ENCODE peak calls at places on chromosomes 13 and 19, in six cellular contexts. T is AG09319, Z is cardiac muscle cell, M is astrocyte of the spinal cord, E is pancreas, F is PC-9. S is an unnamed sample.

GRCh38 chr13:104949840-104950805 is 1585.3 kb downstream of the EFNB2 start:
- DNase-seq in T (no peak), Z (peak), M (peak), E (no peak), F (no peak), S (no peak)

GRCh38 chr19:23437901-23438300 is 42.6 kb upstream of the ZNF91 start:
- DNase-seq in T (no peak), Z (no peak), M (no peak), E (no peak), F (no peak), S (no peak)

GRCh38 chr19:29841559-29842367 is 30.0 kb downstream of the CCNE1 start:
- DNase-seq in T (no peak), Z (peak), M (peak), E (no peak), F (peak), S (no peak)

GRCh38 chr13:20788312-20788711 is 14.6 kb upstream of the EEF1AKMT1 start:
- DNase-seq in T (no peak), Z (no peak), M (no peak), E (no peak), F (no peak), S (no peak)

GRCh38 chr19:47445937-47446402 is 25.7 kb downstream of the SLC8A2 start:
- DNase-seq in T (no peak), Z (peak), M (no peak), E (peak), F (no peak), S (no peak)

GRCh38 chr13:89402211-89402610 is 1731.0 kb downstream of the SLITRK5 start:
- DNase-seq in T (no peak), Z (no peak), M (no peak), E (no peak), F (no peak), S (no peak)

GRCh38 chr19:1066748-1067340 is at the start of gene ARHGAP45:
- DNase-seq in T (no peak), Z (no peak), M (no peak), E (no peak), F (no peak), S (no peak)

GRCh38 chr19:34661357-34661756 is 15.6 kb downstream of the SCGB2B2 start:
- DNase-seq in T (no peak), Z (no peak), M (no peak), E (no peak), F (no peak), S (no peak)

GRCh38 chr13:109844396-109844795 is 58.0 kb upstream of the IRS2 start:
- DNase-seq in T (no peak), Z (no peak), M (peak), E (no peak), F (no peak), S (no peak)

GRCh38 chr13:85544756-85545155 is 254.5 kb downstream of the SLITRK6 start:
- DNase-seq in T (no peak), Z (no peak), M (no peak), E (no peak), F (no peak), S (no peak)

GRCh38 chr19:17327654-17328516 is 6.8 kb downstream of the ANO8 start:
- DNase-seq in T (no peak), Z (peak), M (no peak), E (no peak), F (peak), S (no peak)
- TF ChIP-seq CTCF in T (no peak), Z (peak), M (peak), E (no peak), F (peak), S (no peak)

DNA sequence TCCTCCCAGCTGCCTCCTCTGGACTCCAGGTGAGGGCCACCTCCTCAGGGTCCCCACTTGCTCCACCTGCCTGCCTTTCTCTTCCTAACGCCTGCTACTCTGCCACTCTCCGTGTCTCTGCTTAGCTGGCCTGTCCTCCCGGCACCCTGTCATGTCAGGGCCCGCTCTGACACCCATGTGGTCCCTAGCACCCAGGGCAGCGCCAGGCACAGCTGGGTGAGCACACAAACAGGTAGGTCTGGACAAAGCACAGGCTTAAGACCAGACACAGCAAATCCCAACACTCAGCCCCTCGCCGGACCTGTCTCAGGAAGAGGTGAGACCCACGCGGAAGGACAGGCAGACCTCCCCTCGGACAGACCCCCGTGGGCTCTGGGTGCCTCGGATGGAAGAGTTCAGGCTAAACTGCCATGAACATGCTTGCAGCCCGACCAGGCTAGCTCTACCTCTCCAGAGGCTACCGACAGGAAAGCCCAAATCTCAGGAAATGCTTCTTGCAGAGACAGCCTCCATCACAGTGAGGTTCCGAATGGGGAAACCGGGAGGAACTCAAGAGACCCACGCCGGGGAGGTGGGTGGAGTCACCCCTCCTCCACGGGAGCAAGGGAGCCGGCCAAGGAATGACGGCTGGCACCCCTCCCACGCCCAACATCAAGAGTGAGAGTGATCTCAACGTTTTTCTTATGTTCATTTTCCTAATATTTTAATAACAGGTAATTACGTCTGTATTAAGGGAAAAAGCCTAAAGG is 12.5 kb downstream of the ZNF787 start:
- DNase-seq in T (no peak), Z (peak), M (no peak), E (peak), F (peak), S (no peak)
- TF ChIP-seq CTCF in T (no peak), Z (no peak), M (no peak), E (no peak), F (no peak), S (no peak)

DNA sequence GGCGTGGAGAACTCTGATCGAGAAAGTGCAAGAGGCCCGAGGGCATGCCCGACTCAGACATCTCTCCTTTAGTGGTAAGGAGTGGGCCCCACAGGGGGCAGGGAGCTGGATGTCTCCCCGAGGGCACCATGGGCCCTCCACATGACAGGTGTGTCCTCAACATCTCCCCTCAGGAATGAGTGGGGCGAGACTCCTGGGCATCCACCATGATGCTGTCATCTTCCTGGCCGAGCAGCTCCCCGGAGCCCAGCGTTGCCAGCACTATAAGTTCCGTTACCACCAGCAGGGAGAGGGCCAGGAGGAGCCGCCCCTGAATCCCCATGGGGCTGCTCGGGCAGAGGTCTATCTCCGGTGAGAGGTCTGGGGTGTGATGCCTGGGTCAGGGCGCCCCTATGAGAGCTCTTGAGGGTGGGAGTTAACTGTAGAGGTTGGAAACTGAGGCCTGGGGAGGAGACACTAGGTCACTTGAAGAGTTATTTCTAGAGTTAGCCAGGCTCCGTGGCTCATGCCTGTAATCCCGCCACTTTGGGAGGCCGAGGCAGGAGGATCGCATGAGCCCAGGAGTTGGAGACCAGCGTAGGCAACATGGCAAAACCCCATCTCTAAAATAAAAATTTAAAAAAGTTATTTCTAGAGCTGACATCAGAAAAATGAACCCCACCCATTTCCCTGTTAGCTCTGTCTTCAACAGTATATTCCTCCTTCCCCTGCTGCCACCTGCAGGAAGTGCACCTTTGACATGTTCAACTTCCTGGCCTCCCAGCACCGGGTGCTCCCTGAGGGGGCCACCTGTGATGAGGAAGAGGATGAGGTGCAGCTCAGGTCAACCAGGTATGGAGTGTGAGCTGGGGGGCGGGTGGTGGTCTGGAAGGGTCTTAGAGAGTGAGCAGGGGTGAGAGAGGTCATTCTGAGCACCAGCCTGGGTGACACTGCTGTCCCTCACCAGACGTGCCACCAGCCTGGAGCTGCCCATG is 5.1 kb downstream of the IGFLR1 start:
- DNase-seq in T (no peak), Z (no peak), M (no peak), E (no peak), F (no peak), S (peak)
- TF ChIP-seq CTCF in T (no peak), Z (peak), M (peak), E (no peak), F (peak), S (no peak)

GRCh38 chr19:45710731-45711130 is 18.3 kb downstream of the QPCTL start:
- DNase-seq in T (no peak), Z (no peak), M (no peak), E (no peak), F (no peak), S (no peak)
- TF ChIP-seq CTCF in T (no peak), Z (no peak), M (no peak), E (no peak), F (no peak), S (no peak)

DNA sequence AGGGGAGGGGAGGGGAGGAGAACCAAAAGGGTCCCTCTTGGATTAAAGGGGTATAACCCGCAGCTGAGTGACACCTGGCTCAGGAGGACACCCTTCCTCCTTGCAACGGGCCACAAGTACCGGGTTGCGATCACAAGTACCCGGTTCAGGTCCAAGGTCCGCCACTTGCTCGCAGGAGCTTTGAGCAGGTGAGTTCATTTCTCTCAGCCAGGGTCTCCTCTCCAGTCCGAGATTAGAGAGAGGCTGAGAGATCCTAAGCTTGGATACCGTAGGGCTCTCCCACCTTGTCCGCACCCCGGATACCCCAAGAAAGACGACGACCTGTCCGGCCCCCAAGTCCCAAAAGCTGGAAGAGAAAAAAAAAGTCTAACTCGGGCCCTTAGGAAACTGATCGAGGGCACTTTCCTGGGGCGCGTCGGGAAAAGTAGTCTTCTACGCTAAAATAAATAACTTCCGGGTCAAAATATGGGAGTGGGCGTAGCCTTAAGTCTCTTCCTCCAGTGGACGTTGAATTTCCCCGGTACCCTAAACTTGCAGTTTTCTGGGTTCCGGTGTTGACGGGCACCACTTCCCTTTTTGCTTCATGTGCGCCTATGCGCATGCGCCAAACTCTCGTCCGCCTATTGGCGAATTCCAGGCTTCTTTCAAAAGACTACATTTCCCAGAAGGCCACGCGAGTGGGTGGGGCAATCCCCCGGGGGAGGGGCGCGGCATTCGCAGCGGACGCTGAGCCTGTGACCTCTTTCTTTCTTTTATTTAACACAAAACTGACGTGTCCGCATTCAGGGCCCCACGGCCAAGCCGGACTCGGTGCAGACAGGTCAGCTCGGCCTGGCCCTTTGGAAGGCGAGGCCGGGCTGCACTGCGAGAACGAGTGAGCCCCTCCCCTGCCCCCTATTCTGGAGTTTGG is 4.4 kb downstream of the C19orf67 start:
- DNase-seq in T (peak), Z (peak), M (peak), E (peak), F (peak), S (peak)
- TF ChIP-seq CTCF in T (no peak), Z (no peak), M (no peak), E (no peak), F (no peak), S (no peak)

GRCh38 chr13:43227721-43228120 is 204.3 kb downstream of the DNAJC15 start:
- DNase-seq in T (no peak), Z (peak), M (no peak), E (no peak), F (no peak), S (no peak)

GRCh38 chr13:43230989-43231388 is 207.6 kb downstream of the DNAJC15 start:
- DNase-seq in T (no peak), Z (no peak), M (no peak), E (no peak), F (no peak), S (no peak)

GRCh38 chr13:43232866-43233265 is 209.5 kb downstream of the DNAJC15 start:
- DNase-seq in T (peak), Z (peak), M (peak), E (no peak), F (no peak), S (no peak)

GRCh38 chr13:43232144-43232840 is 208.9 kb downstream of the DNAJC15 start:
- DNase-seq in T (no peak), Z (no peak), M (no peak), E (no peak), F (peak), S (no peak)

GRCh38 chr13:43229506-43229905 is 206.1 kb downstream of the DNAJC15 start:
- DNase-seq in T (peak), Z (peak), M (peak), E (no peak), F (no peak), S (no peak)
- TF ChIP-seq CTCF in T (no peak), Z (no peak), M (no peak), E (no peak), F (no peak), S (no peak)

GRCh38 chr13:46716821-46717220 is 80.1 kb downstream of the ESD start:
- DNase-seq in T (no peak), Z (no peak), M (peak), E (no peak), F (no peak), S (no peak)

GRCh38 chr13:46720189-46720588 is 76.8 kb downstream of the ESD start:
- DNase-seq in T (no peak), Z (no peak), M (no peak), E (no peak), F (no peak), S (no peak)

GRCh38 chr13:46715363-46715762 is 81.6 kb downstream of the ESD start:
- DNase-seq in T (no peak), Z (no peak), M (no peak), E (no peak), F (no peak), S (no peak)

GRCh38 chr13:46721054-46721453 is 75.9 kb downstream of the ESD start:
- DNase-seq in T (peak), Z (peak), M (peak), E (no peak), F (peak), S (no peak)

DNA sequence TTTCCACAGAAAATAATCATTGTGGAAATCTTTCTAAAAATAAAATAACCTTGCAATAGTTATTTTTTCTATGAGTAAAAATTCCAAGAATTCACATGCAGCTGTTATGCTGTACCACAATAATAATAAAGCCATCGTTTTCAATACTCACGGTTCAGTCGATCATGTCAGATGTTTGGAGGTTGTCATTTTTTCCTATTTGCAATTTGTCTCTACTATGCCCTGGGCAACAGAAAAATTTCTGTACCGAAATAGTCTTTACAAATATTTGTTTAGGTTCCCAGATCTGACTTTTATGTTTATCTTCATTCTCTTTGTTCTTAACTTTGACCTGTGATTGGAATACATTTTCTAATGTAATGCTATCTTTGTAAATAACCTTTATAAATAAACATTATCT is 79.7 kb downstream of the ESD start:
- DNase-seq in T (no peak), Z (no peak), M (no peak), E (no peak), F (no peak), S (no peak)
- TF ChIP-seq CTCF in T (no peak), Z (no peak), M (no peak), E (no peak), F (no peak), S (no peak)

S was measured in D721Med.